ENCODE peak calls at places on chromosomes 7 and 10, in five cellular contexts. K, U, E, Q and O are unnamed samples.

GRCh38 chr7:77561354-77561753 is 24.3 kb downstream of the PTPN12 start:
- DNase-seq in K (no peak), U (no peak), E (peak; percentile 44), Q (no peak), O (no peak)

GRCh38 chr10:72784551-72785421 is 92.8 kb downstream of the MCU start:
- DNase-seq in K (peak; percentile 76), U (no peak), E (no peak), Q (peak; percentile 80), O (peak; percentile 98)

GRCh38 chr7:91876391-91877133 is 3.9 kb downstream of the MTERF1 start:
- DNase-seq in K (no peak), U (no peak), E (no peak), Q (peak; percentile 43), O (peak; percentile 24)

GRCh38 chr10:129786216-129786615 is 177.9 kb downstream of the EBF3 start:
- DNase-seq in K (no peak), U (no peak), E (no peak), Q (no peak), O (no peak)

GRCh38 chr10:50653758-50654157 is 30.0 kb upstream of the SGMS1 start:
- DNase-seq in K (no peak), U (no peak), E (no peak), Q (no peak), O (no peak)

GRCh38 chr10:96295475-96295874 is 8.8 kb upstream of the DNTT start:
- DNase-seq in K (no peak), U (no peak), E (no peak), Q (no peak), O (no peak)

GRCh38 chr7:468681-469590 is 50.7 kb downstream of the PDGFA start:
- DNase-seq in K (no peak), U (no peak), E (no peak), Q (peak; percentile 58), O (no peak)

GRCh38 chr7:17153571-17153970 is 144.9 kb upstream of the AHR start:
- DNase-seq in K (no peak), U (no peak), E (no peak), Q (peak; percentile 53), O (no peak)

GRCh38 chr10:92965314-92965713 is 95.3 kb upstream of the CYP26C1 start:
- DNase-seq in K (peak; percentile 85), U (peak; percentile 15), E (peak; percentile 66), Q (peak; percentile 62), O (peak; percentile 68)

GRCh38 chr7:22559829-22560489 is 60.0 kb upstream of the STEAP1B start:
- DNase-seq in K (peak; percentile 94), U (peak; percentile 77), E (peak; percentile 84), Q (peak; percentile 92), O (peak; percentile 86)

GRCh38 chr10:101939273-101939635 is 95.7 kb upstream of the KCNIP2 start:
- DNase-seq in K (no peak), U (no peak), E (no peak), Q (peak; percentile 90), O (peak; percentile 83)

GRCh38 chr7:81908220-81908619 is 138.4 kb upstream of the HGF start:
- DNase-seq in K (no peak), U (no peak), E (no peak), Q (peak; percentile 7), O (peak; percentile 34)

GRCh38 chr10:49371967-49372366 is 23.9 kb downstream of the DRGX start:
- DNase-seq in K (no peak), U (no peak), E (no peak), Q (peak; percentile 18), O (peak; percentile 54)

GRCh38 chr7:138245216-138245615 is 169.0 kb downstream of the AKR1D1 start:
- DNase-seq in K (no peak), U (no peak), E (no peak), Q (no peak), O (no peak)

GRCh38 chr10:121608669-121609190 is 10.5 kb upstream of the FGFR2 start:
- DNase-seq in K (peak; percentile 84), U (peak; percentile 97), E (peak; percentile 60), Q (peak; percentile 53), O (peak; percentile 48)

GRCh38 chr7:51351661-51352060 is 35.1 kb upstream of the COBL start:
- DNase-seq in K (no peak), U (no peak), E (no peak), Q (peak; percentile 53), O (no peak)

GRCh38 chr10:5615263-5615820 is 51.1 kb downstream of the ASB13 start:
- DNase-seq in K (no peak), U (no peak), E (no peak), Q (no peak), O (peak; percentile 70)

GRCh38 chr10:5613481-5613880 is 52.9 kb downstream of the ASB13 start:
- DNase-seq in K (no peak), U (no peak), E (no peak), Q (no peak), O (no peak)

GRCh38 chr10:5614081-5614721 is 52.2 kb downstream of the ASB13 start:
- DNase-seq in K (no peak), U (no peak), E (no peak), Q (peak; percentile 55), O (peak; percentile 38)

GRCh38 chr10:5609952-5610616 is 56.3 kb downstream of the ASB13 start:
- DNase-seq in K (no peak), U (no peak), E (no peak), Q (peak; percentile 51), O (peak; percentile 75)

DNA sequence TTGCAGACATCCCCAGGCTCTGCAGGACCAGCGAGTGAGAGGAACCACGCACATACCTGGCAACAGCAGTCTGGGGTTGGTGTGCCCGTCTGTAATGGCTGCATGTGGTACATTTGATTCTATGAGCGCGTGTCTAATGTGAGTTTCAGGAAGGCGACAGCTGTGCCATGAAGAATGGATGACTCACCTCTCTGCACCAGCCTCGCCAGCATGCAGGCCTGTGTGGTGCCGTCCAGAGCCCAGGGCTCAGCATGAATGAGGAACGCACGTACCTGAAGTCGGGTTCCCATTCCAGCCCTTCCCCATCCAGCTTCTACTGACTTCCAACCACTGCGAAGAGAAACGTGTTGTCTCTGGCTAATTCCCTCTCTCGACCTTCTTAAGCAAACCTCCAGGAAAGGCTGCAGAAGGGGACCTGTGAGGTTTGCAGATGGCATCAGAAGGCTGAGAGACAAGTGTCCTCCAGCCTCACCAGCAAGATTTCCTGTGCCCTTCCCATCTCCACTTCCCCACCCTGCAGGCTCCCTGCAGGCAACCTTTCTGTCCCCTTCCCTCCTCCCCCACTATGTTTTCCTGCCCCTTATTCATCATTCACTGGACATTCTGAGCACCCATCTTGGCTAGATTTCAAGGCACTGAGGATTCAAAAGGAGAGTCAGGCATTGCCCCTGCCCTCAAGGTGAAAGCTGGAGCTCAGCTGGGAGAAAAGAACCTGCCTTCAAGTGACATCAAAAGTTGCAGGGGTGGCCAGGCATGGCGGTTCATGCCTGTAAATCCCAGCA is 54.3 kb downstream of the ASB13 start:
- DNase-seq in K (no peak), U (no peak), E (no peak), Q (no peak), O (peak; percentile 66)
- TF ChIP-seq EZH2phosphoT487 in K (no peak), U (no peak), E (no peak), Q (no peak), O (no peak)

GRCh38 chr10:110016037-110016436 is 8.3 kb downstream of the ADD3 start:
- DNase-seq in K (peak; percentile 63), U (peak; percentile 22), E (no peak), Q (no peak), O (peak; percentile 19)
- H3F3A ChIP-seq in K (no peaks in the 10 kb centered on the region), U (peaks cover 4% of the 10 kb centered on the region), E (no peaks in the 10 kb centered on the region), Q (peaks cover 35% of the 10 kb centered on the region), O (no peaks in the 10 kb centered on the region)

DNA sequence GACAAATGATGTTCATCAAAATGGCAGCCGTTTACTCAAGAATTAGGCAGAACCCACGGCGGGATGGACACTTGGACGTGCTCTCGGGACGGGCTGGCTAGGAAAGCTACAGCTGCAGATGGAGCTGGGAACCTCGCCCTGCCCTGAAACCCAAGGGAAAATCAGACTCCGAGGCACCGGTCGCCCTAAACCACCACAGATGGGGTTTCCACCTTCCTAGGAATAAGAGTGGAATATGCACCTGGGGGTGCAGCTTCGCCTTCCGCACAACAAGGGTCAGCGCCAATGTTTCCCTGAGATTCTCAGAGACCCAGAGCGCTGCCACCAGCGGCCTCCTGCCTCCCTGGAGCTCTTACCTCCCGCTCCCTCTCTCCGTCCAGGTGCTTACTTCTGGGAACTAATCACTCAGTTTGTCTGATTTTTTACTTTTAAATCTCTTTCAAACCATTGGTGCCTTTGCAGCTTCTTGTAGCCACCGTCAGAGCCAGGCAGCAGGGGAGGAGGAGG is 122.7 kb downstream of the DYNC2I1 start:
- DNase-seq in K (no peak), U (no peak), E (no peak), Q (no peak), O (no peak)
- H2AFZ ChIP-seq in K (no peak overlapping the region), U (no peak overlapping the region), E (no peak overlapping the region), Q (no peak overlapping the region), O (no peak overlapping the region)

GRCh38 chr7:69880848-69881247 is 282.6 kb downstream of the AUTS2 start:
- DNase-seq in K (no peak), U (peak; percentile 24), E (no peak), Q (no peak), O (no peak)

GRCh38 chr7:69879989-69880388 is 281.7 kb downstream of the AUTS2 start:
- DNase-seq in K (no peak), U (no peak), E (no peak), Q (no peak), O (no peak)

GRCh38 chr7:69878015-69878414 is 279.7 kb downstream of the AUTS2 start:
- DNase-seq in K (no peak), U (no peak), E (no peak), Q (no peak), O (no peak)

GRCh38 chr7:69883399-69883821 is 285.1 kb downstream of the AUTS2 start:
- DNase-seq in K (no peak), U (peak; percentile 60), E (no peak), Q (no peak), O (no peak)

GRCh38 chr7:69882269-69882668 is 284.0 kb downstream of the AUTS2 start:
- DNase-seq in K (no peak), U (no peak), E (no peak), Q (no peak), O (no peak)
- TF ChIP-seq EZH2phosphoT487 in K (no peak), U (no peak), E (no peak), Q (no peak), O (no peak)

GRCh38 chr7:150313367-150313809 is 9.8 kb upstream of the LRRC61 start:
- DNase-seq in K (no peak), U (no peak), E (no peak), Q (no peak), O (no peak)

GRCh38 chr7:150311146-150311545 is 12.0 kb upstream of the LRRC61 start:
- DNase-seq in K (no peak), U (no peak), E (no peak), Q (no peak), O (no peak)

GRCh38 chr7:150314639-150315239 is 8.4 kb upstream of the LRRC61 start:
- DNase-seq in K (no peak), U (no peak), E (no peak), Q (no peak), O (no peak)

GRCh38 chr7:150313870-150314269 is 9.3 kb upstream of the LRRC61 start:
- DNase-seq in K (no peak), U (no peak), E (no peak), Q (no peak), O (no peak)

GRCh38 chr7:150311711-150312110 is 11.4 kb upstream of the LRRC61 start:
- DNase-seq in K (no peak), U (no peak), E (no peak), Q (no peak), O (no peak)
- H3F3A ChIP-seq in K (no peaks in the 10 kb centered on the region), U (no peaks in the 10 kb centered on the region), E (no peaks in the 10 kb centered on the region), Q (no peaks in the 10 kb centered on the region), O (no peaks in the 10 kb centered on the region)